ENCODE peak calls at places on chromosomes 6 and 20, in six cellular contexts. N is mucosa of descending colon, D is esophagus muscularis mucosa, C is fibroblast of lung, S is AG10803, Z is thoracic aorta. M is an unnamed sample.

GRCh38 chr20:37552415-37552814 is 24.7 kb upstream of the BLCAP start:
- DNase-seq in N (no peak), C (no peak), S (peak), D (no peak), Z (no peak), M (no peak)

GRCh38 chr20:4406627-4407026 is 315.1 kb upstream of the PRND start:
- DNase-seq in Z (no peak), N (no peak), C (peak), D (no peak), S (peak), M (no peak)

GRCh38 chr6:67212584-67212983 is 1422.5 kb upstream of the ADGRB3 start:
- DNase-seq in D (no peak), N (no peak), Z (no peak), C (no peak), S (no peak), M (no peak)

GRCh38 chr6:158086054-158086705 is 81.9 kb downstream of the SERAC1 start:
- DNase-seq in Z (no peak), D (no peak), C (peak), S (peak), N (no peak), M (no peak)

GRCh38 chr6:1739220-1739619 is 129.5 kb downstream of the FOXC1 start:
- DNase-seq in Z (no peak), D (no peak), S (no peak), C (no peak), N (peak), M (no peak)

GRCh38 chr6:112743343-112743742 is 396.2 kb downstream of the RFPL4B start:
- DNase-seq in S (no peak), Z (no peak), C (no peak), N (no peak), D (no peak), M (no peak)

GRCh38 chr6:44217332-44218143 is 812 bp downstream of the MYMX start:
- DNase-seq in D (no peak), Z (no peak), N (peak), S (peak), C (peak), M (no peak)

GRCh38 chr6:163564536-163564935 is 150.0 kb downstream of the QKI start:
- DNase-seq in S (no peak), C (no peak), Z (no peak), D (no peak), N (no peak), M (no peak)

GRCh38 chr20:11217322-11217989 is 543.7 kb upstream of the JAG1 start:
- DNase-seq in C (peak), N (no peak), D (no peak), Z (no peak), S (no peak), M (no peak)

GRCh38 chr6:113750148-113750547 is 107.0 kb upstream of the MARCKS start:
- DNase-seq in D (no peak), C (no peak), N (no peak), S (no peak), Z (no peak), M (no peak)

GRCh38 chr20:46592580-46593362 is 42.3 kb upstream of the OCSTAMP start:
- DNase-seq in S (no peak), N (no peak), D (no peak), Z (no peak), C (no peak), M (no peak)

GRCh38 chr6:23584134-23584763 is 541.8 kb upstream of the NRSN1 start:
- DNase-seq in C (peak), D (no peak), S (no peak), N (no peak), Z (no peak), M (no peak)

GRCh38 chr6:105424177-105424783 is 21.4 kb upstream of the PREP start:
- DNase-seq in N (peak), D (no peak), C (peak), S (peak), Z (no peak), M (no peak)

GRCh38 chr20:59780494-59781185 is 152.8 kb downstream of the SYCP2 start:
- DNase-seq in C (no peak), S (no peak), N (no peak), Z (no peak), D (peak), M (no peak)

GRCh38 chr20:21557246-21557982 is 43.5 kb upstream of the NKX2-2 start:
- DNase-seq in C (no peak), N (no peak), D (no peak), S (no peak), Z (no peak), M (no peak)

GRCh38 chr6:52020961-52021570 is 66.3 kb downstream of the PKHD1 start:
- DNase-seq in Z (no peak), D (no peak), S (peak), C (peak), N (no peak), M (no peak)

GRCh38 chr20:60630609-60631008 is 621.5 kb upstream of the CDH4 start:
- DNase-seq in D (no peak), N (no peak), S (no peak), C (no peak), Z (no peak), M (no peak)

GRCh38 chr6:118283759-118284158 is 264.3 kb upstream of the PLN start:
- DNase-seq in D (no peak), S (peak), Z (no peak), N (no peak), C (peak), M (peak)

GRCh38 chr6:118281291-118281690 is 266.8 kb upstream of the PLN start:
- DNase-seq in Z (no peak), C (no peak), N (no peak), D (no peak), S (no peak), M (no peak)

GRCh38 chr6:118288355-118289124 is 259.6 kb upstream of the PLN start:
- DNase-seq in N (no peak), Z (no peak), D (no peak), S (no peak), C (peak), M (no peak)

GRCh38 chr6:118284736-118285360 is 263.2 kb upstream of the PLN start:
- DNase-seq in N (no peak), C (peak), Z (no peak), S (peak), D (no peak), M (no peak)

DNA sequence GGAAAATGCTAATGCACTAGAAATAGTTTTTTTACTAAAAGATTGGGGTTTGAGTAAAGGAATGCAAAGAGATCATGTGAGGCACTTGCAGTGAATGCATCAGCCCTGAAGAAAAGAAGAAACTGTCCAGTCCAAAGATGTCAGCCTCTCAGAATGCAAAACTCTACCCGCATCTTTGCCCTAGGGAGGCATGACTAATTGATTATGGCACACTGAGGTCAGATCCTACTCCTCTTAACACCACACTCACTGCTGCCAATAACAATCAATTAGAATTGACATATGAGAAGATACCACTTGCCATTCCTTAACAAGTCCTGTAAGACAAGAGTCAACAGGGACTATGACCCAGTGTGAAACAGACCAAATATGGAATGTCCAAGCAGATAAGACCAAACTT is 262.3 kb upstream of the PLN start:
- DNase-seq in S (no peak), N (no peak), D (no peak), C (no peak), Z (no peak), M (no peak)
- H3K4me3 ChIP-seq in S (no peak), N (no peak), D (no peak), C (no peak), Z (peak), M (no peak)

GRCh38 chr6:135673671-135674309 is 176.2 kb upstream of the AHI1 start:
- DNase-seq in Z (no peak), C (peak), N (no peak), S (peak), D (no peak), M (no peak)

GRCh38 chr6:135680964-135681913 is 170.3 kb upstream of the PDE7B start:
- DNase-seq in C (no peak), N (no peak), D (no peak), S (no peak), Z (no peak), M (no peak)

GRCh38 chr6:135675026-135675425 is 176.5 kb upstream of the PDE7B start:
- DNase-seq in Z (no peak), N (no peak), D (no peak), S (no peak), C (peak), M (no peak)

GRCh38 chr6:135672256-135672655 is 174.7 kb upstream of the AHI1 start:
- DNase-seq in S (no peak), D (no peak), C (no peak), Z (no peak), N (no peak), M (no peak)

DNA sequence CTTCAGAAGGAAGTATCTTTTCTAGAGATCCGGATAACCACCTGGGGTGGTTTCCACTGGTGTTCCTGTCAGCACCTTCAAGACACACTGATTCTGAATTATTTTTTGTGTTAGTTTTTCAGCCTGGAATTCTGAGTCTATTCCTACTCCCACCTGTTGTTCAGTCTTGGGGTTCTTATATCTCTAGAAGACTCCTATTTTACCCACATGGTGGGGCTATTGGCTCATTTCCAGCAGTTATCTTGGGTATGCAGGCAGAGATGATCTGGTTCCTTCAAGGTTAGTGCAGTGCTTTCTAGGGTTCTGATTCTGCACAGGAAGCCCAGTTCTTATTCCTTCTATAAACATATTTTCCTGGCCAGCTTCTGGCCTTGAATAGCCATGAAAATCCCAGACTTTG is 175.6 kb upstream of the PDE7B start:
- DNase-seq in C (peak), D (no peak), N (no peak), S (no peak), Z (no peak), M (peak)
- TF ChIP-seq CTCF in C (no peak), D (no peak), N (no peak), S (no peak), Z (no peak), M (peak)

GRCh38 chr6:30520480-30520992 is 31.2 kb downstream of the HLA-E start:
- DNase-seq in D (no peak), S (no peak), C (no peak), N (no peak), Z (no peak), M (no peak)
- H3K4me3 ChIP-seq in D (no peak), S (no peak), C (no peak), N (no peak), Z (no peak), M (no peak)

DNA sequence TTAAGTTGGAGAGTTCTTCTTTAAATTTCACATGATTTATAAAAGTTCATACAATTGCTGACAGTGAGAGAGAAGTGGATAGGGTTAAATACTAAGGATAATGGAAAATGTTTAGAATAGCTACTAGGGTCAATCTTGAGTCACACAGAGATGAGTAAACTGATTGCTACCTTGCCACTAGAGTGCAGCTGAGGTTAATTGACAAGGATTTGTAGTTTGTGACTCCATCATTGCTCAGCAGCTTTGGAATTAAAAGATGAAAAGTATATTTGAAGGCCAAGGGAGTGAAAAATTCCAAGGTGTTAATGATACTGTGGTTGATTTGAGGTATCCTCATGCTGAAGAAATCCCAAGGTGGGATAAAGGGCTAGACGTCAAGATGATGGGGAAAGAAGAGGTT is 524.0 kb downstream of the UTRN start:
- DNase-seq in S (peak), D (no peak), C (no peak), Z (no peak), N (no peak), M (no peak)
- TF ChIP-seq CTCF in S (no peak), D (no peak), C (no peak), Z (no peak), N (no peak), M (no peak)

GRCh38 chr20:18056174-18057105 is 1.3 kb downstream of the OVOL2 start:
- DNase-seq in S (no peak), D (no peak), Z (no peak), C (peak), N (peak), M (no peak)
- H3K4me3 ChIP-seq in S (no peak), D (peak), Z (peak), C (no peak), N (peak), M (peak)

GRCh38 chr6:34527751-34528670 is 28.1 kb downstream of the SPDEF start:
- DNase-seq in Z (no peak), N (peak), D (no peak), S (no peak), C (no peak), M (no peak)

GRCh38 chr6:34530753-34531365 is 25.3 kb downstream of the SPDEF start:
- DNase-seq in N (peak), Z (no peak), C (no peak), D (no peak), S (no peak), M (no peak)

GRCh38 chr6:34531580-34532201 is 24.4 kb downstream of the SPDEF start:
- DNase-seq in N (peak), Z (peak), C (peak), D (no peak), S (peak), M (no peak)

GRCh38 chr6:34528996-34529664 is 27.0 kb downstream of the SPDEF start:
- DNase-seq in S (no peak), Z (no peak), D (no peak), N (peak), C (no peak), M (no peak)

DNA sequence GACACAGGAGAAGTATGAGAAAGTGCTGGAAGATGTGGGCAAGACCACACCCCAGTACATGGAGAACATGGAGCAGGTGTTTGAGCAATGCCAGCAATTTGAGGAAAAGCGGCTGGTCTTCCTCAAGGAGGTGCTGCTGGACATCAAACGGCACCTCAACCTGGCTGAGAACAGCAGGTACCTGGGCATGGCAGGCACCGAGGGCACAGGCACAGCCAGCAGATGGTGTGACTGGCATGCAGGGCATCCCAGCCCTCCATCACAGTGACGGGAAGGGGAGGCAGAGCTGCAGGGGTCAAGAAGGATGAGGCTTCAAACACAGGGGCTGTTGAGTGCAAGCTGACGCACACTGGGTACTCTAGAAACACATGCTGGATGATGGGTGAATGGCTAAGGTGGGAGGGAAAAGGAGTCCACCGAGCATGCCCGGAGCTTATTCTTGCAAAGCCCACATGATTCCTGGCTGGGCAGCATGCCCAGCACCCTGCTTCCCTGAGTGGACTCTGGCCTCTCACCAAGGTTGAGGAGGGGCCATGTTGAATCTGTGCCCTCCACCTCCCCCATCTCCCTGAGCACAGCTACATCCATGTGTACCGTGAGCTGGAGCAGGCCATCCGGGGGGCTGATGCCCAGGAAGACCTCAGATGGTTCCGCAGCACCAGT is 26.3 kb downstream of the SPDEF start:
- DNase-seq in S (no peak), D (no peak), N (peak), Z (no peak), C (no peak), M (no peak)
- TF ChIP-seq CTCF in S (no peak), D (no peak), N (no peak), Z (no peak), C (no peak), M (no peak)

DNA sequence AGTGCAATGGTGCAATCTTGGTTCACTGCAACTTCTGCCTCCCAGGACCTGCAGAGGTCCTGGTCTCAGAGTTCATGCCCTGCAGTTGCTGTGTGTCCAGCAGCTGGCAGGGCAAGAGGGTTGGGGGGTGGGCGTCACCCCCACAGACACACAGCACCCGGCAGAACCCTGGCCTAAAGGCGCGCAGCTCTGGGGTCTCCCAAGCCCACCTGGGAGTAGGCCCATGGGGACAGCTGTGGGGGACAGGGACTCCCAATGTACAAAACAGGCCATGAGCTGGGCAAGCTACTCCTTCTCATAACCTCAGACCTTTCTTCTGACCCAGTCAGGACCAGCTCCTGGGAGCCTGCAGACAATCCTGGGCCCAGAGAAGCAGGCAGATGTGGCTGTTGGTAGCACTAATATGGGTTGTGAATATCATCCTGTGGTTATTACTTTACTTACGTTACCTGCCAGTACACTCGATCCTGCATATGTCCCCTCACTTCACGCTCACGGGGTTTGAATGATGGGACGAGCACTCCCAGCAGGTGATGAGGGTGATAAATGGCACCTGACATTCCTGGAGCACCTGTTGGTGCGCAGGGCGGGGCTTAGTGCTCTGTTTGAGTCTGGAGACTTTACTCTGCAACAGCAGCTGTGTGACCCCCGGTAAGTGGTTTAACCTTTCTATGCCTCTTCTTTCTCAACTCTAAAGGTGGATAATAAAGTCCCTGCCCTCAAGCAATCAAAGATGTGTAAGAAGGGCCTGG is 39.9 kb upstream of the SULF2 start:
- DNase-seq in Z (no peak), S (no peak), C (no peak), N (no peak), D (no peak), M (no peak)
- H3K4me3 ChIP-seq in Z (no peak), S (no peak), C (no peak), N (no peak), D (no peak), M (no peak)

DNA sequence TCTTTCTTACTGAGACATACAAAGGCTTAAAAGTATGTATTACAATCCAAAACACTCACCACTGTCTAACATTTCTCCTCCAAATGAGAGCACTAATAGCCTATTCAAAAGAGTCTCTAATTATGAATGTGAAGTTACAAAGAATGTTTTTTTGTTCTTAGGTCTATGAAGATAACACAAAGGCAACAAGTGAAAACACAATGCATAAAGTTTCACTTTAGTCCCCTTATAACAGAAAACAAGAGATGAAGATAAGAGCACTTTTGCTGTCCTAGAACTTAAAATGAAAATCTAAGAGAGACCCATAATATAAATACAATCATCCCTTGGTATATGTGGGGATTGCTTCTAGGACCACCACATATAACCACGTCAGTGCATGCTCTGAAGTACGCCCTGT is 25.6 kb downstream of the ITCH start:
- DNase-seq in Z (no peak), C (no peak), N (no peak), S (no peak), D (no peak), M (no peak)
- TF ChIP-seq CTCF in Z (no peak), C (no peak), N (no peak), S (no peak), D (no peak), M (no peak)

GRCh38 chr20:35166242-35166830 is 5.5 kb upstream of the PROCR start:
- DNase-seq in C (peak), D (no peak), N (no peak), Z (no peak), S (no peak), M (no peak)
- H3K4me3 ChIP-seq in C (no peak), D (no peak), N (no peak), Z (no peak), S (no peak), M (no peak)

GRCh38 chr6:28982476-28983266 is 22.4 kb downstream of the ZNF311 start:
- DNase-seq in D (no peak), S (peak), C (peak), N (no peak), Z (no peak), M (no peak)
- TF ChIP-seq CTCF in D (peak), S (peak), C (no peak), N (no peak), Z (no peak), M (peak)

M was measured in GM12864.